ENCODE peak calls at places on chromosomes 13 and 19, in six cellular contexts. L, N, H, A, T and E are unnamed samples.

GRCh38 chr19:55591555-55591954 is 7.8 kb downstream of the FIZ1 start:
- DNase-seq in H (no peak), N (no peak), T (no peak), A (no peak), L (no peak), E (no peak)

GRCh38 chr19:48713041-48713863 is 6.3 kb downstream of the MAMSTR start:
- DNase-seq in N (peak; percentile 34), H (no peak), A (no peak), L (peak; percentile 56), T (no peak), E (no peak)

GRCh38 chr19:17627161-17627560 is 61.0 kb downstream of the UNC13A start:
- DNase-seq in H (no peak), A (no peak), L (no peak), N (no peak), T (no peak), E (no peak)

GRCh38 chr19:45016388-45017314 is 15.4 kb downstream of the RELB start:
- DNase-seq in H (peak; percentile 40), T (peak; percentile 62), N (peak; percentile 57), A (no peak), L (peak; percentile 78), E (peak; percentile 65)

GRCh38 chr13:112349681-112350080 is 26.5 kb upstream of the SPACA7 start:
- DNase-seq in T (no peak), N (no peak), A (no peak), H (no peak), L (no peak), E (no peak)

GRCh38 chr19:14835011-14835410 is at the start of the genes OR7A5 and OR7C1:
- DNase-seq in H (no peak), N (no peak), A (no peak), L (no peak), T (no peak), E (no peak)

GRCh38 chr19:54469496-54469934 is 3.6 kb downstream of the CDC42EP5 start:
- DNase-seq in N (no peak), A (no peak), T (no peak), H (peak; percentile 67), L (no peak), E (peak; percentile 67)

GRCh38 chr19:49997709-49998108 is 27.5 kb downstream of the VRK3 start:
- DNase-seq in A (no peak), H (no peak), T (no peak), N (no peak), L (no peak), E (peak; percentile 44)

GRCh38 chr13:40604135-40604534 is 62.3 kb downstream of the FOXO1 start:
- DNase-seq in T (no peak), H (no peak), N (no peak), A (no peak), L (no peak), E (peak; percentile 82)

GRCh38 chr13:73865027-73865426 is 269.2 kb downstream of the KLF12 start:
- DNase-seq in L (no peak), N (no peak), T (no peak), A (no peak), H (no peak), E (no peak)

GRCh38 chr13:76307157-76307556 is 579.0 kb downstream of the KCTD12 start:
- DNase-seq in A (peak; percentile 20), N (no peak), L (peak; percentile 58), H (no peak), T (no peak), E (no peak)

GRCh38 chr19:50022823-50023222 is 2.3 kb downstream of the VRK3 start:
- DNase-seq in T (no peak), N (no peak), A (no peak), H (no peak), L (peak; percentile 37), E (no peak)

GRCh38 chr19:8149261-8150094 is at the start of gene FBN3:
- DNase-seq in H (no peak), T (no peak), N (no peak), L (peak; percentile 58), A (no peak), E (no peak)

GRCh38 chr19:5718579-5719273 is 1.2 kb downstream of the LONP1 start:
- DNase-seq in A (peak; percentile 63), H (no peak), N (no peak), L (peak; percentile 70), T (no peak), E (peak; percentile 78)

GRCh38 chr19:47742636-47743035 is 2.7 kb upstream of the NOP53 start:
- DNase-seq in H (no peak), T (no peak), A (no peak), L (no peak), N (no peak), E (no peak)

GRCh38 chr19:29576761-29577661 is 29.1 kb upstream of the POP4 start:
- DNase-seq in A (no peak), H (no peak), L (no peak), N (no peak), T (no peak), E (peak; percentile 14)

GRCh38 chr19:49921871-49922755 is 6.9 kb upstream of the ATF5 start:
- DNase-seq in L (no peak), N (no peak), T (no peak), H (no peak), A (peak; percentile 29), E (peak; percentile 53)

GRCh38 chr19:4140237-4140711 is 13.2 kb upstream of the CREB3L3 start:
- DNase-seq in T (no peak), L (peak; percentile 83), A (peak; percentile 44), H (no peak), N (no peak), E (peak; percentile 62)

GRCh38 chr13:55777612-55778011 is 1363.1 kb upstream of the PRR20A start:
- DNase-seq in H (no peak), N (no peak), A (no peak), T (no peak), L (no peak), E (no peak)

GRCh38 chr13:31032574-31033095 is 100.2 kb downstream of the TEX26 start:
- DNase-seq in L (no peak), N (no peak), T (no peak), H (no peak), A (no peak), E (no peak)

GRCh38 chr13:75432045-75432444 is 49.9 kb downstream of the TBC1D4 start:
- DNase-seq in A (no peak), T (no peak), H (no peak), N (no peak), L (no peak), E (no peak)

GRCh38 chr19:51722492-51722891 is 1.3 kb downstream of the HAS1 start:
- DNase-seq in N (no peak), T (no peak), A (no peak), H (no peak), L (no peak), E (no peak)

GRCh38 chr13:48493076-48493765 is 39.7 kb downstream of the RCBTB2 start:
- DNase-seq in A (no peak), H (no peak), L (no peak), N (no peak), T (no peak), E (peak; percentile 33)
- H3K4me3 ChIP-seq in A (no peak overlapping the region), H (peak overlapping the region; percentile 51), L (no peak overlapping the region), N (no peak overlapping the region), T (no peak overlapping the region), E (no peak overlapping the region)

GRCh38 chr13:24709186-24709913 is 29.1 kb downstream of the ATP12A start:
- DNase-seq in H (no peak), N (no peak), A (no peak), L (no peak), T (no peak), E (no peak)
- TF ChIP-seq CTCF in H (no peak), N (no peak), A (no peak), L (no peak), T (no peak), E (no peak)

DNA sequence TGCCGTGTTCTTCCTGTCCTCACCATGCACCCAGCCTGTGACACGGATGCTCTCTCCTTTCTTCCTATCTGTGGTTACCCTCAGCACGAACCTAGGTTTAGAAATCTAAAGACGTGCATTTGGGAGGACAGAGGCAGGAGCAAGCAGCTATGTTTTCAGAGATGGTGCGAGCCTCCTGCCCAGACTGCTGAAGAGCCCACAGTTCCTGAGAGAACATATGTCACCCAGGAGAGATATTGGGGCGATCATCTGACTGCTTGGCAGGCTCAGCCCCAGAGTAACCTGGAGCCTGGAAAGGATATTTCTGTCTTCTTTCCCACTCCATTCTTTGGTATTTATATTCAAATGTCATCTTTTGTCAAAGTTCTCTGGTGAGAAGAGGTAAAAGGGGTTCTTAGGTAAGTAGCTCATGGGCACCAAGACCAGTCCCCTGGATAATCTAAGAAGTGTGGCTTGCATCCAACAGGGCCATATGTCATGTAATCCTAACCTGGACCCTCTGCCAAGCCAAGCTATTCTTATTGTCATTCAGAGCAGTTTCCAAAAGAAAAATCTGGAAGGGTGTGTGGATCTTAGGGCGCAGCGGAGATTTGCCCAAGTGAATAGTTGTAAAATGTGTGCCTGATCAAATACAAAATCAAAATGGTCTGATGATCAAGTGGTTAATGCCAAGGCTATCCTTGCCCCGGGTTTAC is 59.5 kb downstream of the FGF9 start:
- DNase-seq in N (no peak), H (no peak), L (no peak), T (no peak), A (no peak), E (no peak)
- H3K27me3 ChIP-seq in N (no peaks in the 10 kb centered on the region), H (peaks cover 4% of the 10 kb centered on the region), L (no peaks in the 10 kb centered on the region), T (peaks cover 11% of the 10 kb centered on the region), A (no peaks in the 10 kb centered on the region), E (no peaks in the 10 kb centered on the region)

GRCh38 chr13:45107539-45107938 is 12.8 kb upstream of the GTF2F2 start:
- DNase-seq in T (no peak), H (no peak), A (no peak), N (no peak), L (no peak), E (no peak)

GRCh38 chr13:45104294-45104693 is 16.0 kb upstream of the GTF2F2 start:
- DNase-seq in T (no peak), H (no peak), L (no peak), N (no peak), A (no peak), E (no peak)

GRCh38 chr13:45105895-45106294 is 14.4 kb upstream of the GTF2F2 start:
- DNase-seq in N (no peak), T (no peak), A (peak; percentile 77), H (no peak), L (no peak), E (peak; percentile 9)

GRCh38 chr13:45113809-45114208 is 6.5 kb upstream of the GTF2F2 start:
- DNase-seq in A (no peak), H (no peak), L (no peak), N (no peak), T (no peak), E (peak; percentile 14)

DNA sequence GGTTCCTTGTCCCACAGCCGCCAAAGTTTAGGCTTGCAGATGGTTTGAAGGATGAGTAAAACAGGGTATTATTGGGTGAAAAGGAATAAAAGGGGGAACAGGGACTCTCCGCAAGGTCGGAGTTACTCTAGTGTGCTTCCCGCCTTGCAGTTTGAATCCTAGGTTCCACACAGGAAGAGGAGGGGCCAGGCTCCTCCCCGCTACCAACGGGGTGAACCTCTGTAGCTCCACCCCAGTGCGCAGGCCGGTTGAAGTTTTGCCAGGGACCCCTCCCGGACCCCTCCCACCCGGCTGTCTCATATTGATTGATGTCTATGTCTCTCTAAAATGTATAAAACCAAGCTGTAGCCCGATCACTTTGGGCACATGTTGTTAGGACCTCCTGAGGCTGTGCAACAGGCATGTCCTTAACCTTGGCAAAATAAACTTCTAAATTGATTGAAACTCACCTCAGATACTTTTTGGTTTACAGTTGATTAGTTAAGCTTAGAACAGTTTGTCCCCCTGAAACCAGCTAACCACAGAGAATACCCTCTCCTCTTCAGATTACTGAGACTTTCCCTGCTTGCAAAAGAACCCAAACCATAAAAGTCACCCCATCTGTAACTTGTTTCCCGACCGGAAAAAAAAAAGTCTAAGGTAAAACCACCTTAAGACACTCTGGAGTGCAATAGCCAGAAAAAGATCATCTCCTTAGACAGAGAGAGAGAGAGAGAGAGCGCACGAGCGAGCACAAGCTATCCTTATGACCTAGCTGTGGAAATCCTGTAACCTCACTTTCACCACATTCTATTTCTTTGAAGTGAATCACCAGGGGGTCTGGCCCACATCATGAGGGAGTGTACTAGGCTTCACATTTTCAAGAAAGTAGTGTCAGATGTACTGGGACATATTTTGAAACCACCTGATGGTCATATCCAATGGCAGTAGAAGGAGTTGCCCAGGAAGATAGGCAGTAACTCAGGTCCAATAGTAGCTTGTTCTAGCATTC is 11.3 kb upstream of the GTF2F2 start:
- DNase-seq in N (no peak), H (no peak), T (no peak), A (no peak), L (peak; percentile 41), E (no peak)
- H3K4me3 ChIP-seq in N (no peak overlapping the region), H (no peak overlapping the region), T (no peak overlapping the region), A (no peak overlapping the region), L (no peak overlapping the region), E (no peak overlapping the region)